ENCODE peak calls at places on chromosome 7, in eight cellular contexts. One of them, this sample, is unnamed.

GRCh38 chr7:113004726-113005454 is 81.7 kb downstream of the GPR85 start:
- DNase-seq in WTC11: no peak
- DNase-seq in foreskin fibroblast: no peak
- DNase-seq in T-cell: no peak
- DNase-seq in H54: no peak
- DNase-seq in HL-60: no peak
- DNase-seq in GM12865: no peak
- DNase-seq in fibroblast of lung: no peak
- DNase-seq in this sample: no peak

GRCh38 chr7:20447021-20447420 is 116.3 kb downstream of the ITGB8 start:
- DNase-seq in WTC11: no peak
- DNase-seq in foreskin fibroblast: no peak
- DNase-seq in T-cell: no peak
- DNase-seq in H54: no peak
- DNase-seq in HL-60: no peak
- DNase-seq in GM12865: peak
- DNase-seq in fibroblast of lung: no peak
- DNase-seq in this sample: no peak

GRCh38 chr7:148941598-148942280 is 57.6 kb upstream of the EZH2 start:
- DNase-seq in WTC11: peak
- DNase-seq in foreskin fibroblast: peak
- DNase-seq in T-cell: peak
- DNase-seq in H54: no peak
- DNase-seq in HL-60: peak
- DNase-seq in GM12865: peak
- DNase-seq in fibroblast of lung: peak
- DNase-seq in this sample: no peak

GRCh38 chr7:59986-60675 is 132.2 kb upstream of the FAM20C start:
- DNase-seq in WTC11: no peak
- DNase-seq in foreskin fibroblast: no peak
- DNase-seq in T-cell: no peak
- DNase-seq in H54: no peak
- DNase-seq in HL-60: no peak
- DNase-seq in GM12865: no peak
- DNase-seq in fibroblast of lung: no peak
- DNase-seq in this sample: no peak

GRCh38 chr7:1713502-1714484 is 43.7 kb downstream of the ELFN1 start:
- DNase-seq in WTC11: peak
- DNase-seq in foreskin fibroblast: no peak
- DNase-seq in T-cell: no peak
- DNase-seq in H54: no peak
- DNase-seq in HL-60: no peak
- DNase-seq in GM12865: no peak
- DNase-seq in fibroblast of lung: no peak
- DNase-seq in this sample: no peak

GRCh38 chr7:79332091-79332490 is 121.4 kb downstream of the MAGI2 start:
- DNase-seq in WTC11: no peak
- DNase-seq in foreskin fibroblast: peak
- DNase-seq in T-cell: no peak
- DNase-seq in H54: no peak
- DNase-seq in HL-60: no peak
- DNase-seq in GM12865: no peak
- DNase-seq in fibroblast of lung: no peak
- DNase-seq in this sample: no peak

GRCh38 chr7:50342616-50343114 is 38.1 kb downstream of the IKZF1 start:
- DNase-seq in WTC11: no peak
- DNase-seq in foreskin fibroblast: no peak
- DNase-seq in T-cell: no peak
- DNase-seq in H54: no peak
- DNase-seq in HL-60: peak
- DNase-seq in GM12865: no peak
- DNase-seq in fibroblast of lung: no peak
- DNase-seq in this sample: no peak

GRCh38 chr7:40372031-40372430 is 237.2 kb downstream of the SUGCT start:
- DNase-seq in WTC11: no peak
- DNase-seq in foreskin fibroblast: peak
- DNase-seq in T-cell: no peak
- DNase-seq in H54: no peak
- DNase-seq in HL-60: no peak
- DNase-seq in GM12865: no peak
- DNase-seq in fibroblast of lung: peak
- DNase-seq in this sample: no peak

GRCh38 chr7:141151726-141152125 is 77.9 kb downstream of the TMEM178B start:
- DNase-seq in WTC11: no peak
- DNase-seq in foreskin fibroblast: no peak
- DNase-seq in T-cell: no peak
- DNase-seq in H54: no peak
- DNase-seq in HL-60: no peak
- DNase-seq in GM12865: no peak
- DNase-seq in fibroblast of lung: no peak
- DNase-seq in this sample: no peak

GRCh38 chr7:27010068-27010467 is 85.7 kb downstream of the HOXA1 start:
- DNase-seq in WTC11: no peak
- DNase-seq in foreskin fibroblast: no peak
- DNase-seq in T-cell: no peak
- DNase-seq in H54: no peak
- DNase-seq in HL-60: no peak
- DNase-seq in GM12865: no peak
- DNase-seq in fibroblast of lung: no peak
- DNase-seq in this sample: no peak

GRCh38 chr7:33109758-33110238 is 594 bp upstream of the RP9 start:
- DNase-seq in WTC11: no peak
- DNase-seq in foreskin fibroblast: peak
- DNase-seq in T-cell: no peak
- DNase-seq in H54: peak
- DNase-seq in HL-60: peak
- DNase-seq in GM12865: no peak
- DNase-seq in fibroblast of lung: no peak
- DNase-seq in this sample: no peak

GRCh38 chr7:946256-946996 is 8.1 kb downstream of the ADAP1 start:
- DNase-seq in WTC11: no peak
- DNase-seq in foreskin fibroblast: no peak
- DNase-seq in T-cell: no peak
- DNase-seq in H54: no peak
- DNase-seq in HL-60: no peak
- DNase-seq in GM12865: no peak
- DNase-seq in fibroblast of lung: no peak
- DNase-seq in this sample: no peak

GRCh38 chr7:108335264-108335918 is 120.8 kb downstream of the NRCAM start:
- DNase-seq in WTC11: no peak
- DNase-seq in foreskin fibroblast: peak
- DNase-seq in T-cell: no peak
- DNase-seq in H54: no peak
- DNase-seq in HL-60: no peak
- DNase-seq in GM12865: no peak
- DNase-seq in fibroblast of lung: peak
- DNase-seq in this sample: no peak

GRCh38 chr7:80699030-80699638 is 60.7 kb downstream of the CD36 start:
- DNase-seq in WTC11: no peak
- DNase-seq in foreskin fibroblast: peak
- DNase-seq in T-cell: no peak
- DNase-seq in H54: no peak
- DNase-seq in HL-60: no peak
- DNase-seq in GM12865: peak
- DNase-seq in fibroblast of lung: peak
- DNase-seq in this sample: peak

GRCh38 chr7:22193361-22194016 is 163.5 kb downstream of the RAPGEF5 start:
- DNase-seq in WTC11: peak
- DNase-seq in foreskin fibroblast: peak
- DNase-seq in T-cell: no peak
- DNase-seq in H54: no peak
- DNase-seq in HL-60: no peak
- DNase-seq in GM12865: no peak
- DNase-seq in fibroblast of lung: peak
- DNase-seq in this sample: no peak

GRCh38 chr7:84975586-84976185 is 211.2 kb downstream of the SEMA3D start:
- DNase-seq in WTC11: no peak
- DNase-seq in foreskin fibroblast: peak
- DNase-seq in T-cell: no peak
- DNase-seq in H54: no peak
- DNase-seq in HL-60: no peak
- DNase-seq in GM12865: no peak
- DNase-seq in fibroblast of lung: peak
- DNase-seq in this sample: no peak

GRCh38 chr7:129240119-129240815 is 15.4 kb downstream of the AHCYL2 start:
- DNase-seq in WTC11: no peak
- DNase-seq in foreskin fibroblast: peak
- DNase-seq in T-cell: no peak
- DNase-seq in H54: no peak
- DNase-seq in HL-60: no peak
- DNase-seq in GM12865: no peak
- DNase-seq in fibroblast of lung: no peak
- DNase-seq in this sample: no peak

GRCh38 chr7:77570330-77571011 is 33.4 kb downstream of the PTPN12 start:
- DNase-seq in WTC11: no peak
- DNase-seq in foreskin fibroblast: peak
- DNase-seq in T-cell: no peak
- DNase-seq in H54: no peak
- DNase-seq in HL-60: peak
- DNase-seq in GM12865: peak
- DNase-seq in fibroblast of lung: peak
- DNase-seq in this sample: peak

GRCh38 chr7:46129831-46130230 is 208.8 kb upstream of the IGFBP3 start:
- DNase-seq in WTC11: no peak
- DNase-seq in foreskin fibroblast: no peak
- DNase-seq in T-cell: no peak
- DNase-seq in H54: no peak
- DNase-seq in HL-60: no peak
- DNase-seq in GM12865: no peak
- DNase-seq in fibroblast of lung: no peak
- DNase-seq in this sample: no peak

GRCh38 chr7:111853231-111853990 is 291.1 kb upstream of the IMMP2L start:
- DNase-seq in WTC11: no peak
- DNase-seq in foreskin fibroblast: no peak
- DNase-seq in T-cell: no peak
- DNase-seq in H54: no peak
- DNase-seq in HL-60: no peak
- DNase-seq in GM12865: peak
- DNase-seq in fibroblast of lung: no peak
- DNase-seq in this sample: no peak

GRCh38 chr7:105675873-105676484 is 94.7 kb upstream of the EFCAB10 start:
- DNase-seq in WTC11: no peak
- DNase-seq in foreskin fibroblast: no peak
- DNase-seq in T-cell: peak
- DNase-seq in H54: no peak
- DNase-seq in HL-60: peak
- DNase-seq in GM12865: peak
- DNase-seq in fibroblast of lung: no peak
- DNase-seq in this sample: no peak

GRCh38 chr7:867406-868188 is 8.8 kb upstream of the GET4 start:
- DNase-seq in WTC11: no peak
- DNase-seq in foreskin fibroblast: peak
- DNase-seq in T-cell: no peak
- DNase-seq in H54: peak
- DNase-seq in HL-60: no peak
- DNase-seq in GM12865: no peak
- DNase-seq in fibroblast of lung: peak
- DNase-seq in this sample: peak

This sample was measured in HFF-Myc.